ENCODE peak calls at places on chromosomes 2 and 18, in eight cellular contexts. Y is NCI-H1930; U is DMS 273 treated with DMSO at 0.1 percent for 48 hours; E is CD4-positive, alpha-beta T cell; O is activated T-cell treated with anti-CD3 and anti-CD28 coated beads for 4 hours; H is transverse colon; X is HepG2; B is fibroblast of the conjunctiva. K is an unnamed sample.

GRCh38 chr18:80246656-80247402 is 485 bp downstream of the PARD6G start:
- DNase-seq in Y (no peak), U (no peak), E (no peak), O (no peak), H (no peak), X (no peak), B (no peak), K (no peak)

GRCh38 chr2:204015118-204015842 is 78.7 kb downstream of the ICOS start:
- DNase-seq in Y (no peak), U (no peak), E (no peak), O (no peak), H (no peak), X (no peak), B (no peak), K (no peak)

GRCh38 chr2:176096986-176097819 is 2.4 kb upstream of the HOXD12 start:
- DNase-seq in Y (peak; percentile 86), U (peak; percentile 77), E (peak; percentile 37), O (peak; percentile 35), H (peak; percentile 72), X (peak; percentile 64), B (peak; percentile 28), K (peak; percentile 53)

GRCh38 chr2:223993634-223994232 is 36.5 kb downstream of the MRPL44 start:
- DNase-seq in Y (peak; percentile 30), U (peak; percentile 3), E (peak; percentile 49), O (peak; percentile 61), H (peak; percentile 66), X (peak; percentile 77), B (peak; percentile 85), K (no peak)

GRCh38 chr2:55111230-55111569 is 60.9 kb upstream of the RTN4 start:
- DNase-seq in Y (no peak), U (no peak), E (no peak), O (no peak), H (no peak), X (no peak), B (no peak), K (no peak)

GRCh38 chr18:10215444-10215843 is 239.0 kb upstream of the APCDD1 start:
- DNase-seq in Y (no peak), U (no peak), E (no peak), O (no peak), H (no peak), X (no peak), B (no peak), K (no peak)

GRCh38 chr18:54203914-54204313 is 20.6 kb downstream of the MBD2 start:
- DNase-seq in Y (no peak), U (no peak), E (no peak), O (no peak), H (no peak), X (no peak), B (no peak), K (no peak)

GRCh38 chr2:183037660-183038340 is 457 bp downstream of the NCKAP1 start:
- DNase-seq in Y (no peak), U (no peak), E (peak; percentile 10), O (peak; percentile 14), H (peak; percentile 50), X (peak; percentile 27), B (no peak), K (no peak)

GRCh38 chr18:72704202-72704601 is 160.1 kb upstream of the CBLN2 start:
- DNase-seq in Y (no peak), U (no peak), E (no peak), O (no peak), H (no peak), X (no peak), B (no peak), K (no peak)

K was measured in NCI-H187.